ENCODE peak calls at places on chromosomes 13 and 19, in seven cellular contexts. Y is SK-N-SH, G is HepG2, J is GM12878, X is HCT116, M is H1, P is K562. Q is an unnamed sample.

GRCh38 chr19:1068111-1069001 is 1.4 kb downstream of the ARHGAP45 start:
- DNase-seq in Y (no peak), G (no peak), J (no peak), X (no peak), M (peak), P (no peak), Q (no peak)

GRCh38 chr19:10968527-10969081 is 7.8 kb downstream of the SMARCA4 start:
- DNase-seq in Y (no peak), G (no peak), J (peak), X (no peak), M (no peak), P (no peak), Q (no peak)

GRCh38 chr13:51041126-51041525 is 69.9 kb downstream of the C13orf42 start:
- DNase-seq in Y (no peak), G (no peak), J (no peak), X (no peak), M (no peak), P (no peak), Q (no peak)

GRCh38 chr19:51084505-51084904 is 1.8 kb upstream of the KLK14 start:
- DNase-seq in Y (no peak), G (no peak), J (no peak), X (no peak), M (no peak), P (no peak), Q (no peak)

GRCh38 chr19:3055741-3056453 is 6.4 kb downstream of the TLE5 start:
- DNase-seq in Y (no peak), G (no peak), J (no peak), X (peak), M (peak), P (peak), Q (peak)

GRCh38 chr13:59391696-59392095 is 772.0 kb downstream of the DIAPH3 start:
- DNase-seq in Y (peak), G (peak), J (peak), X (peak), M (peak), P (peak), Q (peak)

GRCh38 chr13:80823472-80823871 is 482.5 kb upstream of the SPRY2 start:
- DNase-seq in Y (no peak), G (no peak), J (no peak), X (no peak), M (no peak), P (no peak), Q (no peak)

GRCh38 chr19:44796701-44797115 is 12.2 kb upstream of the BCAM start:
- DNase-seq in Y (no peak), G (peak), J (no peak), X (no peak), M (no peak), P (no peak), Q (peak)

GRCh38 chr19:41319500-41320184 is 9.7 kb downstream of the CCDC97 start:
- DNase-seq in Y (no peak), G (no peak), J (no peak), X (no peak), M (no peak), P (no peak), Q (no peak)

GRCh38 chr13:42474954-42475353 is 99.0 kb upstream of the TNFSF11 start:
- DNase-seq in Y (no peak), G (no peak), J (no peak), X (no peak), M (no peak), P (no peak), Q (no peak)

GRCh38 chr13:25292301-25292700 is 5.0 kb upstream of the MTMR6 start:
- DNase-seq in Y (peak), G (no peak), J (no peak), X (no peak), M (no peak), P (peak), Q (no peak)

DNA sequence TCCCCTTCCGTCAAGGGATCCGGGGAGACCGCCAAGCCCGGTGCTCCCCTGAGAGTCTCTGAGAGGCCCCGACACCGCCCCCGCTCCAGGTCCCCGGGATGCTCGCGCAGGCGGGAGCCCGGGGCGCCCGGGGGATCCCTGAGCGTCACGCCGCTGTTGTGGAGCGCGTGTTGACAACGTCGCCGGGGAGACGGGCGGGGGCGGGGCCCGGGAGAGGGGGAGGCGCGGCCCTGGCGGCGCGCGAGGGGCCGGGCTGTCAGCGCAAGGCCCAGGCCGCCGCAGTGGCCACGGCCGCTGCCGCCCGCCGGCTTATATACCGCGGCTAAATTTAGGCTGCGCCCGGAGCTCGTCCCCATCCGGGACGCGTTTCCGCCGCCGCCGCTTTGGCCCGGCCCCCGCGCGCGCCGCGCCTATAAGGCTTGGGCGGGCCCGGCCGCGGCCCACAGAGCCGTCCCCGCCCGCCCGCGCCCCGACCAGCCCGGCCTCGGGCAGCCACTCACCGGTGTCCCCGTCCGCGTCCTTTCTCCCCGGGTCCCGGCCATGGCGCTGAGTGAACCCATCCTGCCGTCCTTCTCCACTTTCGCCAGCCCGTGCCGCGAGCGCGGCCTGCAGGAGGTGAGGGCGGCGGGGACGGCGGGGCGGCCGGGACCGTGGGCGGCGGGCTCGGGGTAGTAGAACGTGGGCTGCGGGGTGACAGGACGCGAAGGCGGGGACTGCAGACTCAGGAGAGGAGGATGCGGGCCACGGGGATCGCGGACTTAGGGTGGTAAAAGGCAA is at the start of gene KLF2:
- DNase-seq in Y (peak), G (peak), J (no peak), X (peak), M (peak), P (peak), Q (peak)
- TF ChIP-seq JUND in Y (no peak), G (no peak), J (no peak), X (no peak), M (no peak), P (no peak), Q (no peak)

DNA sequence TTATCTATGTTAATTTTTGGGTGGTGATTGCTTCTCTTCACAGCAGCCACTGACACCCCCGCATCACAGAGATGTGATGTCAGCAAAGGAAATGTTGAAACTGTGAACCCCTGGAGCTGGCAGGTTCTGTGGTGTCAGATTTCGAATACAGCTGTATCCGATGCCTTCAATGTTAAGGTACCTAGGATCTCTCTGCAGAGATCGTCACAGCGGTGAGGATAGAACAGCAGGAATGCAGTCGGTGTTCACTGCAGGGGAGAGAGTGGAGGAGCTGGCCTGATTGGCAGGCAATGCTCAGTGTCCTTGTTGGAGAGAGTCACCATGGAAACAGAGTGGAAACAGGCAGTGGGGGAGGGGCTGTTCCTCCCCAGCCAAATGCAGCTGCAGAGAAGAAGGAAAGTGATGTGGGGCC is 79.5 kb upstream of the ZNF835 start:
- DNase-seq in Y (peak), G (peak), J (no peak), X (no peak), M (no peak), P (no peak), Q (no peak)
- TF ChIP-seq JUND in Y (no peak), G (no peak), J (no peak), X (no peak), M (no peak), P (no peak), Q (no peak)

GRCh38 chr19:55341191-55342043 is 1.7 kb downstream of the KMT5C start:
- DNase-seq in Y (peak), G (peak), J (no peak), X (peak), M (peak), P (peak), Q (peak)
- TF ChIP-seq JUND in Y (no peak), G (no peak), J (no peak), X (no peak), M (no peak), P (no peak), Q (no peak)

DNA sequence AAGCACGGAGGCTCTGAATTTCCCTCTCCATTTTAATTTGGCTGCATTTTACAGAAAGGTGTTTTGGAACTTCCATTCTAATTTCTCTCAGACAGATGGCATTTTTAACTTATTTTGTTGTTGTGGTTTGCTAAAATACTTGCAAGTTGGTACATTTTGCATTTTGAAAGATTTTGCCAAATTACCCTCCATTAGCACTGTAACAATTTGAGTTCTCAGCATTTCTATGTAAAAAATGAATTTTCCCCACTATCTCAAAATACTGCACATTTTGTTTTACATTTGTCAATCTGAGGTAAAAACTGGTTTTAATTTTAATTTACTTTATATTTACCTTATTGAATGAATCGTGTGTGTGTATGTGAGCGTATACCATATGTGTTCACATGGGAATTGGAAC is 7.0 kb upstream of the HNRNPL start:
- DNase-seq in Y (no peak), G (no peak), J (no peak), X (no peak), M (no peak), P (no peak), Q (no peak)
- TF ChIP-seq JUND in Y (no peak), G (no peak), J (no peak), X (no peak), M (no peak), P (no peak), Q (no peak)

GRCh38 chr13:111115051-111115840 is at the start of gene ARHGEF7:
- DNase-seq in Y (peak), G (no peak), J (no peak), X (no peak), M (peak), P (peak), Q (peak)

GRCh38 chr13:111112196-111112595 is 2.9 kb upstream of the ARHGEF7 start:
- DNase-seq in Y (no peak), G (no peak), J (no peak), X (no peak), M (no peak), P (no peak), Q (no peak)

GRCh38 chr13:111115841-111116500 is 861 bp downstream of the ARHGEF7 start:
- DNase-seq in Y (peak), G (peak), J (no peak), X (no peak), M (peak), P (no peak), Q (no peak)

GRCh38 chr13:111116830-111117229 is 1.7 kb downstream of the ARHGEF7 start:
- DNase-seq in Y (no peak), G (no peak), J (no peak), X (no peak), M (no peak), P (no peak), Q (no peak)

DNA sequence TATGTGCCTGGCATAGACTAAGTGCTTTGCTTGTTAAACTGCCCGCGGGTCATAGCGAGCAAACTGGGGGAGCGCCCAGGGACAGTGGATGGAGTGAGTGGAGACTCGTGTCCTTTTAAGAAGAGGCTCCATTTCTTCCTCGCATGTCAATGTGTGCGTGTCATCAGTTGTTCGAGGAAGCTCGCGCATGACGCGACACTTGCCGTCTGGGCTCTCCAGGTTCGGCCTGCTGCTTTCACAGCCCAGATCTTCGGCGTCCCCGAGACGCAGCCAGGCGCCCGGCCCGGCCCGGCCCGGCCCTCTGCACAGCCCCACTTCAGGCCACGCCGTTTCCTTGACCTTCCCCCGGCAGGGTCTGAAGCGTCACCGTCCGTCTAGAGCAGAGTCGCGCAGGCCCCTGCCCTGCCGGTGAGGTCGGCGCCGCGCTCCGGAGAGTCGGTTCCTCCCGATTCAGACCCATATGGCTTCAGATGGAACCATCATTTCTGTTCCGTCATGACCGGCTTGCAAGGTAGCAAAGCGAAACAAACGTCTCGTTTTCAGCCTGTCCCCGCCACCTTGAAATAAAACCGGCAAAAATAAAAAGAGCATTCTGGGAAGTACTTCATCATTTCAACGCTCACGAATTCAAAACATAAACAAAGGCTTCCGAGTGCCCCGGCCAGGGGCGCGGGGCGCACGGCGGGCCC is 604 bp upstream of the ARHGEF7 start:
- DNase-seq in Y (peak), G (no peak), J (no peak), X (no peak), M (no peak), P (no peak), Q (peak)
- TF ChIP-seq JUND in Y (no peak), G (no peak), J (no peak), X (no peak), M (no peak), P (no peak), Q (no peak)

GRCh38 chr19:13151605-13152355 is 1.6 kb downstream of the IER2 start:
- DNase-seq in Y (peak), G (peak), J (no peak), X (peak), M (peak), P (peak), Q (peak)
- TF ChIP-seq JUND in Y (no peak), G (no peak), J (no peak), X (no peak), M (no peak), P (peak), Q (no peak)